ENCODE peak calls at places on chromosomes 2 and 18, in nine cellular contexts. Q, Y, R, D, X, S, O, U and L are unnamed samples.

GRCh38 chr2:7044253-7045250 is 127.3 kb downstream of the RNF144A start:
- DNase-seq in D (peak), S (peak), X (peak), Q (peak), Y (peak), U (peak), O (peak), R (peak), L (peak)

GRCh38 chr2:72144746-72145657 is 2.7 kb downstream of the CYP26B1 start:
- DNase-seq in O (no peak), R (peak), D (peak), U (peak), Q (no peak), S (no peak), Y (no peak), X (peak), L (no peak)

GRCh38 chr2:50856112-50856511 is 175.8 kb downstream of the NRXN1 start:
- DNase-seq in U (no peak), Q (no peak), O (no peak), Y (no peak), X (no peak), D (no peak), S (no peak), R (no peak), L (no peak)

GRCh38 chr2:128028668-128029054 is 802 bp upstream of the SAP130 start:
- DNase-seq in Q (no peak), D (no peak), Y (no peak), X (no peak), R (no peak), U (no peak), S (peak), O (no peak), L (no peak)

GRCh38 chr2:227612546-227613271 is 1.9 kb downstream of the SCYGR3 start:
- DNase-seq in O (no peak), S (no peak), Q (no peak), Y (no peak), R (no peak), D (no peak), U (no peak), X (no peak), L (no peak)

GRCh38 chr2:147711031-147711430 is 133.8 kb upstream of the ACVR2A start:
- DNase-seq in U (no peak), Y (peak), X (no peak), Q (no peak), O (no peak), R (no peak), S (no peak), D (no peak), L (no peak)

GRCh38 chr18:13993730-13994129 is 78.4 kb upstream of the MC2R start:
- DNase-seq in U (no peak), D (no peak), X (no peak), S (no peak), Q (no peak), Y (no peak), O (no peak), R (no peak), L (no peak)

GRCh38 chr18:76379226-76380126 is 115.6 kb downstream of the ZNF516 start:
- DNase-seq in D (no peak), S (no peak), R (no peak), Q (no peak), X (no peak), U (no peak), Y (no peak), O (no peak), L (no peak)

GRCh38 chr2:121191191-121192170 is 93.5 kb downstream of the TFCP2L1 start:
- DNase-seq in Q (no peak), O (no peak), Y (no peak), D (no peak), S (no peak), U (no peak), X (no peak), R (no peak), L (no peak)

GRCh38 chr2:67650292-67651133 is 253.4 kb downstream of the ETAA1 start:
- DNase-seq in Q (peak), D (peak), U (peak), R (peak), O (peak), Y (peak), X (peak), S (peak), L (peak)

GRCh38 chr2:176504431-176504830 is 235.2 kb downstream of the MTX2 start:
- DNase-seq in Q (no peak), O (no peak), U (no peak), X (no peak), D (no peak), Y (no peak), S (no peak), R (no peak), L (no peak)

GRCh38 chr2:204109681-204110080 is 173.1 kb downstream of the ICOS start:
- DNase-seq in R (no peak), S (no peak), Q (no peak), O (no peak), Y (no peak), U (no peak), X (no peak), D (no peak), L (no peak)

GRCh38 chr2:76281176-76281841 is 570.6 kb upstream of the GCFC2 start:
- DNase-seq in X (no peak), Q (no peak), R (no peak), S (no peak), U (no peak), D (no peak), O (no peak), Y (no peak), L (no peak)

GRCh38 chr2:109498906-109499305 is 114.9 kb downstream of the SEPTIN10 start:
- DNase-seq in R (no peak), S (no peak), O (no peak), X (no peak), U (no peak), Q (no peak), Y (no peak), D (no peak), L (no peak)
- H3K4me3 ChIP-seq in R (no peak), S (no peak), O (no peak), X (no peak), U (no peak), Q (no peak), Y (no peak), D (no peak), L (no peak)

GRCh38 chr2:221572180-221572820 is at the start of gene EPHA4:
- DNase-seq in Y (peak), R (peak), O (peak), X (peak), Q (peak), U (peak), S (peak), D (peak), L (peak)
- TF ChIP-seq CTCF in Y (peak), R (no peak), O (peak), X (peak), Q (no peak), U (no peak), S (no peak), D (no peak), L (no peak)

DNA sequence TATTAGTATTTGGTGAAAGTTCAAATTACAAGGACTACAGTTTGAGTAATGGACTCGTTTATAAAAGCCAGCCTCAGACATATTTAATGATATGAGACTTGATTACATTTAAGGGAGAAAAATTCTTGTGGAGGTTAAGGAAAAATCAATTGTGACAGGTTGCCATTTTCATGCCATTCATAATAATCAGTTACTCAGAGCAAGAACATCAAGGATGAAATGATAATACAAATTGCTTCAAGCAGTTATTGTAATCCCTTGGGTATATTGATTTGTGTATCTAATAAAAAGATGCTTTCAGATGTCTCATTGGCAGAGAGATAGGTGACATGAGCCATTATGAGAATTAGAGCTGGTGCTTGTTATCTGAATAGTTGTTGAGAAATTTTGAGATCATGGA is 153.6 kb downstream of the ATP9B start:
- DNase-seq in D (no peak), S (no peak), O (no peak), R (no peak), Q (no peak), X (no peak), Y (no peak), U (no peak), L (no peak)
- H3K4me3 ChIP-seq in D (no peak), S (no peak), O (no peak), R (no peak), Q (no peak), X (no peak), Y (no peak), U (no peak), L (no peak)

GRCh38 chr2:159185401-159186130 is 100.9 kb downstream of the WDSUB1 start:
- DNase-seq in X (no peak), S (peak), O (no peak), R (no peak), Q (peak), U (no peak), Y (peak), D (no peak), L (no peak)
- TF ChIP-seq CTCF in X (no peak), S (peak), O (no peak), R (no peak), Q (peak), U (no peak), Y (peak), D (peak), L (peak)

GRCh38 chr2:207162319-207162718 is 3.4 kb downstream of the KLF7 start:
- DNase-seq in U (no peak), S (peak), X (no peak), O (no peak), R (no peak), Q (peak), Y (no peak), D (no peak), L (no peak)
- H3K4me3 ChIP-seq in U (no peak), S (peak), X (peak), O (no peak), R (peak), Q (peak), Y (peak), D (peak), L (peak)

GRCh38 chr2:206875701-206876100 is 63.6 kb upstream of the CPO start:
- DNase-seq in Q (no peak), D (no peak), U (no peak), O (no peak), Y (no peak), S (no peak), R (no peak), X (no peak), L (no peak)
- TF ChIP-seq CTCF in Q (no peak), D (no peak), U (no peak), O (no peak), Y (no peak), S (no peak), R (no peak), X (no peak), L (no peak)

GRCh38 chr18:61582205-61582710 is 249.0 kb downstream of the CDH20 start:
- DNase-seq in X (no peak), Y (no peak), D (peak), Q (no peak), R (peak), O (no peak), U (no peak), S (no peak), L (no peak)
- H3K4me3 ChIP-seq in X (peak), Y (peak), D (peak), Q (peak), R (peak), O (no peak), U (no peak), S (peak), L (peak)

GRCh38 chr2:45957533-45958227 is 306.2 kb downstream of the PRKCE start:
- DNase-seq in S (no peak), D (no peak), Y (no peak), U (no peak), X (no peak), R (no peak), Q (no peak), O (no peak), L (no peak)

GRCh38 chr2:45964226-45964841 is 312.9 kb downstream of the PRKCE start:
- DNase-seq in Q (peak), X (peak), U (peak), R (peak), Y (peak), S (peak), D (peak), O (no peak), L (peak)

GRCh38 chr2:45963816-45964215 is 312.3 kb downstream of the PRKCE start:
- DNase-seq in O (no peak), D (no peak), Q (no peak), R (peak), Y (no peak), S (no peak), U (no peak), X (no peak), L (no peak)

GRCh38 chr2:45962522-45962921 is 311.0 kb downstream of the PRKCE start:
- DNase-seq in X (peak), D (peak), Q (peak), R (peak), S (peak), Y (peak), O (no peak), U (no peak), L (peak)

GRCh38 chr2:45960057-45960863 is 308.8 kb downstream of the PRKCE start:
- DNase-seq in D (no peak), X (no peak), R (no peak), U (no peak), Y (no peak), O (no peak), S (no peak), Q (no peak), L (no peak)
- TF ChIP-seq CTCF in D (no peak), X (no peak), R (no peak), U (no peak), Y (no peak), O (no peak), S (no peak), Q (no peak), L (no peak)

GRCh38 chr2:235630723-235631122 is 136.9 kb downstream of the AGAP1 start:
- DNase-seq in O (no peak), D (no peak), Q (no peak), U (no peak), Y (no peak), S (no peak), X (no peak), R (no peak), L (no peak)
- H3K4me3 ChIP-seq in O (no peak), D (no peak), Q (no peak), U (no peak), Y (no peak), S (no peak), X (no peak), R (no peak), L (no peak)

DNA sequence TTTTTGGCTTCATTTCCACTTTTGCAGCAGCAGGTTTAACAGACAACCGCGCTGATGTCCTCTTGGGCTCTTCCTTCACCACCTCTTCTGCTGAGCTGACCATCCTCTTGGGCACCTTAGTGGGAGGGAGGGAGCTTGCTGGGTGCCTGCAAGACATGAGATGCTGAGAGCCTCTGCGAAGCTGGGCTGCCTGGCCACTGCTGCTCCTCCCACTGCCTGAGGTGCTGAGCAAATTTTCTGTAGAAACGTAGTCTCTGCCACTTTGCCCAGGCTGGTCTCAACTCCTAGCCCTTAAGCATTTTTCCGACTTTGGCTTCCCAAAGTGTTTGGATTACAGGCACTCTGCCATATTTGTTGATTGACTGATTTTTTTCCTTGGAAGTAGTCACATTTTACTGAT is 422.2 kb upstream of the MC4R start:
- DNase-seq in D (no peak), R (no peak), Q (no peak), S (no peak), Y (no peak), O (no peak), U (no peak), X (no peak), L (no peak)
- TF ChIP-seq CTCF in D (no peak), R (no peak), Q (no peak), S (no peak), Y (no peak), O (no peak), U (no peak), X (no peak), L (no peak)